ENCODE peak calls at places on chromosome 4, in nine cellular contexts. D is MM.1S, E is PC-3, K is PC-9, P is OCI-LY7, L is hepatocyte, O is GM23338, S is HCT116, V is SK-N-SH. B is an unnamed sample.
A peak's percentile ranks its signal among the peaks of the same experiment; 100 is the strongest.

GRCh38 chr4:132180020-132180427 is 969.1 kb upstream of the PCDH10 start:
- DNase-seq in E (peak; percentile 69), P (no peak), S (no peak), V (no peak), D (no peak), O (no peak), K (peak; percentile 35), L (no peak), B (no peak)

GRCh38 chr4:56240554-56241190 is 146.6 kb downstream of the AASDH start:
- DNase-seq in K (no peak), L (peak; percentile 48), V (peak; percentile 68), D (no peak), P (no peak), O (no peak), S (no peak), E (no peak), B (no peak)

GRCh38 chr4:151865327-151865726 is 104.5 kb upstream of the GATB start:
- DNase-seq in L (no peak), E (no peak), O (no peak), K (no peak), S (no peak), P (no peak), V (peak; percentile 12), D (no peak), B (peak; percentile 22)

GRCh38 chr4:95627004-95627403 is 78.2 kb upstream of the UNC5C start:
- DNase-seq in V (no peak), S (no peak), L (no peak), E (peak; percentile 28), O (no peak), P (no peak), D (no peak), K (no peak), B (no peak)

GRCh38 chr4:64158648-64159326 is 250.5 kb downstream of the TECRL start:
- DNase-seq in K (peak; percentile 55), E (peak; percentile 90), D (peak; percentile 96), P (peak; percentile 66), V (peak; percentile 28), O (peak; percentile 86), S (peak; percentile 12), L (peak; percentile 81), B (peak; percentile 65)

GRCh38 chr4:31539279-31540074 is 819.3 kb downstream of the PCDH7 start:
- DNase-seq in P (no peak), V (no peak), K (no peak), D (no peak), S (no peak), O (no peak), E (no peak), L (no peak), B (no peak)

GRCh38 chr4:37246891-37247290 is 2.3 kb downstream of the NWD2 start:
- DNase-seq in S (no peak), D (no peak), L (no peak), K (no peak), O (no peak), E (peak; percentile 20), P (no peak), V (no peak), B (no peak)

GRCh38 chr4:100736651-100737450 is 219.0 kb upstream of the EMCN start:
- DNase-seq in P (no peak), S (peak; percentile 31), D (peak; percentile 27), V (no peak), E (peak; percentile 88), O (no peak), K (peak; percentile 38), L (peak; percentile 10), B (peak; percentile 90)

GRCh38 chr4:164188236-164188635 is 565.7 kb upstream of the SMIM31 start:
- DNase-seq in L (no peak), S (no peak), E (no peak), V (no peak), K (no peak), P (no peak), O (no peak), D (no peak), B (no peak)

GRCh38 chr4:104728380-104729122 is 233.9 kb upstream of the CXXC4 start:
- DNase-seq in K (peak; percentile 90), S (peak; percentile 83), P (no peak), L (peak; percentile 55), D (no peak), E (peak; percentile 94), O (no peak), V (no peak), B (peak; percentile 60)

GRCh38 chr4:122577808-122578781 is 42.8 kb downstream of the IL21 start:
- DNase-seq in D (peak; percentile 84), E (peak; percentile 75), V (peak; percentile 50), K (no peak), P (peak; percentile 48), O (peak; percentile 76), L (peak; percentile 71), S (peak; percentile 48), B (peak; percentile 67)

GRCh38 chr4:72991889-72992288 is 77.6 kb downstream of the COX18 start:
- DNase-seq in E (peak; percentile 8), D (no peak), L (no peak), K (no peak), V (no peak), P (no peak), S (no peak), O (no peak), B (no peak)

GRCh38 chr4:24471623-24472510 is 112.5 kb downstream of the DHX15 start:
- DNase-seq in O (peak; percentile 79), K (no peak), V (peak; percentile 51), D (no peak), L (peak; percentile 30), P (no peak), S (no peak), E (no peak), B (peak; percentile 34)

GRCh38 chr4:8198206-8198905 is 734 bp upstream of the SH3TC1 start:
- DNase-seq in D (no peak), K (no peak), L (no peak), O (no peak), V (no peak), E (no peak), S (no peak), P (no peak), B (no peak)

GRCh38 chr4:159006202-159006601 is 96.7 kb upstream of the RAPGEF2 start:
- DNase-seq in S (peak; percentile 75), L (peak; percentile 74), D (no peak), P (no peak), V (no peak), O (peak; percentile 28), E (peak; percentile 86), K (peak; percentile 96), B (peak; percentile 55)

GRCh38 chr4:75514131-75514948 is at the start of the genes RCHY1 and THAP6:
- DNase-seq in E (peak; percentile 94), P (peak; percentile 93), O (peak; percentile 99), V (peak; percentile 90), S (peak; percentile 96), K (peak; percentile 87), D (peak; percentile 97), L (peak; percentile 99), B (peak; percentile 99)

GRCh38 chr4:143581331-143581961 is 67.9 kb downstream of the SMARCA5 start:
- DNase-seq in L (no peak), D (no peak), K (no peak), V (no peak), S (no peak), P (peak; percentile 4), O (peak; percentile 35), E (no peak), B (no peak)

GRCh38 chr4:112550728-112551127 is 34.7 kb upstream of the NEUROG2 start:
- DNase-seq in L (no peak), K (no peak), V (no peak), D (no peak), P (no peak), S (no peak), E (peak; percentile 21), O (no peak), B (peak; percentile 89)

GRCh38 chr4:128600996-128601857 is 208.3 kb upstream of the JADE1 start:
- DNase-seq in P (no peak), D (no peak), S (peak; percentile 77), L (peak; percentile 90), E (peak; percentile 89), K (peak; percentile 81), O (no peak), V (peak; percentile 31), B (peak; percentile 92)

GRCh38 chr4:119894650-119895208 is 171.9 kb downstream of the MAD2L1 start:
- DNase-seq in D (no peak), O (no peak), E (no peak), P (no peak), L (no peak), S (no peak), K (no peak), V (no peak), B (no peak)

GRCh38 chr4:119898211-119898610 is 168.4 kb downstream of the MAD2L1 start:
- DNase-seq in L (no peak), D (no peak), K (no peak), S (no peak), O (no peak), V (peak; percentile 37), P (no peak), E (no peak), B (no peak)

GRCh38 chr4:119897260-119897659 is 169.4 kb downstream of the MAD2L1 start:
- DNase-seq in V (peak; percentile 31), D (no peak), S (no peak), L (no peak), K (no peak), E (no peak), O (no peak), P (no peak), B (no peak)
- H3K9me2 ChIP-seq in V (no peaks in the 10 kb centered on the region), D (no peaks in the 10 kb centered on the region), S (no peaks in the 10 kb centered on the region), L (no peaks in the 10 kb centered on the region), K (no peaks in the 10 kb centered on the region), E (no peaks in the 10 kb centered on the region), O (no peaks in the 10 kb centered on the region), P (no peaks in the 10 kb centered on the region), B (no peaks in the 10 kb centered on the region)

GRCh38 chr4:33302298-33302697 is 2582.1 kb downstream of the PCDH7 start:
- DNase-seq in O (no peak), P (no peak), L (no peak), V (no peak), D (no peak), K (no peak), E (peak; percentile 7), S (no peak), B (no peak)
- H3K9me2 ChIP-seq in O (no peaks in the 10 kb centered on the region), P (no peaks in the 10 kb centered on the region), L (no peaks in the 10 kb centered on the region), V (no peaks in the 10 kb centered on the region), D (no peaks in the 10 kb centered on the region), K (no peaks in the 10 kb centered on the region), E (no peaks in the 10 kb centered on the region), S (no peaks in the 10 kb centered on the region), B (no peaks in the 10 kb centered on the region)

DNA sequence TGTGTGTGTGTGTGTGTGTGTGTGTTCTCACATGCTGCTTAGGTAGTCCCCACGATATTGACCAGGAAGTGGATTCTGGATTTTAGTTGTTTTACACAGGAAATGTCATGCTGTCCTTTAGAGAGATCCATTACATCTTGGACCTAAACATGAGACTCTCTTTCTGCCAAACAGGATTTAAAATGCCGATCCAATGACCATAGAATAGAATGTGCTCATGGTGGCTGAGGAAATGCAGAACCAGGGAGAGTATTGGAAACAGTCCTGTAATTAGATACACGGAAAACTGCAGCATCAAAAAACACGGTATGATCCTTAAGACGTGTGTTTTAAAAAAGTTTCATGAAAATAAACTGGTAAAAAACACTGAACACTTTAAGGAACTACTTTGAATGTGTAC is 347.8 kb upstream of the FRG1 start:
- DNase-seq in S (no peak), P (no peak), O (no peak), E (no peak), V (no peak), K (no peak), D (no peak), L (no peak), B (no peak)
- H3K9me2 ChIP-seq in S (no peaks in the 10 kb centered on the region), P (no peaks in the 10 kb centered on the region), O (no peaks in the 10 kb centered on the region), E (no peaks in the 10 kb centered on the region), V (no peaks in the 10 kb centered on the region), K (no peaks in the 10 kb centered on the region), D (no peaks in the 10 kb centered on the region), L (no peaks in the 10 kb centered on the region), B (no peaks in the 10 kb centered on the region)

GRCh38 chr4:138889216-138889615 is 126.4 kb upstream of the NOCT start:
- DNase-seq in O (no peak), L (no peak), S (no peak), D (no peak), V (no peak), P (no peak), E (no peak), K (no peak), B (no peak)
- H3K9me2 ChIP-seq in O (no peaks in the 10 kb centered on the region), L (no peaks in the 10 kb centered on the region), S (no peaks in the 10 kb centered on the region), D (no peaks in the 10 kb centered on the region), V (no peaks in the 10 kb centered on the region), P (no peaks in the 10 kb centered on the region), E (no peaks in the 10 kb centered on the region), K (no peaks in the 10 kb centered on the region), B (no peaks in the 10 kb centered on the region)

B was measured in GM23248.